ENCODE peak calls at places on chromosomes 11 and 22, in eight cellular contexts. One of them, this sample, is unnamed. For H3K27me3, the result is how much of the 10 kb centered on the place peaks cover.

GRCh38 chr11:68643576-68643975 is 40.8 kb upstream of the GAL start:
- DNase-seq in pancreas: no peak
- DNase-seq in IMR-90: peak
- DNase-seq in BE2C: no peak
- DNase-seq in H9: no peak
- DNase-seq in bronchial epithelial cell: no peak
- DNase-seq in esophagus squamous epithelium: no peak
- DNase-seq in WERI-Rb-1: no peak
- DNase-seq in this sample: no peak

GRCh38 chr11:119853581-119854360 is 124.8 kb upstream of the NECTIN1 start:
- DNase-seq in pancreas: no peak
- DNase-seq in IMR-90: no peak
- DNase-seq in BE2C: no peak
- DNase-seq in H9: no peak
- DNase-seq in bronchial epithelial cell: no peak
- DNase-seq in esophagus squamous epithelium: no peak
- DNase-seq in WERI-Rb-1: no peak
- DNase-seq in this sample: no peak

GRCh38 chr22:31944700-31945477 is 554 bp downstream of the YWHAH start:
- DNase-seq in pancreas: peak
- DNase-seq in IMR-90: no peak
- DNase-seq in BE2C: peak
- DNase-seq in H9: no peak
- DNase-seq in bronchial epithelial cell: no peak
- DNase-seq in esophagus squamous epithelium: no peak
- DNase-seq in WERI-Rb-1: peak
- DNase-seq in this sample: no peak

GRCh38 chr22:34946339-34946985 is 119.5 kb upstream of the ISX start:
- DNase-seq in pancreas: no peak
- DNase-seq in IMR-90: no peak
- DNase-seq in BE2C: no peak
- DNase-seq in H9: no peak
- DNase-seq in bronchial epithelial cell: no peak
- DNase-seq in esophagus squamous epithelium: no peak
- DNase-seq in WERI-Rb-1: no peak
- DNase-seq in this sample: no peak

GRCh38 chr22:26536056-26536761 is 23.9 kb upstream of the TFIP11 start:
- DNase-seq in pancreas: peak
- DNase-seq in IMR-90: no peak
- DNase-seq in BE2C: no peak
- DNase-seq in H9: no peak
- DNase-seq in bronchial epithelial cell: peak
- DNase-seq in esophagus squamous epithelium: no peak
- DNase-seq in WERI-Rb-1: no peak
- DNase-seq in this sample: no peak

GRCh38 chr11:109490953-109491733 is 69.2 kb downstream of the C11orf87 start:
- DNase-seq in pancreas: no peak
- DNase-seq in IMR-90: peak
- DNase-seq in BE2C: no peak
- DNase-seq in H9: no peak
- DNase-seq in bronchial epithelial cell: no peak
- DNase-seq in esophagus squamous epithelium: no peak
- DNase-seq in WERI-Rb-1: no peak
- DNase-seq in this sample: no peak

GRCh38 chr11:69666752-69667536 is 8.2 kb downstream of the LTO1 start:
- DNase-seq in pancreas: no peak
- DNase-seq in IMR-90: no peak
- DNase-seq in BE2C: no peak
- DNase-seq in H9: no peak
- DNase-seq in bronchial epithelial cell: no peak
- DNase-seq in esophagus squamous epithelium: no peak
- DNase-seq in WERI-Rb-1: peak
- DNase-seq in this sample: peak

GRCh38 chr22:46379301-46379930 is 43.9 kb downstream of the TRMU start:
- DNase-seq in pancreas: peak
- DNase-seq in IMR-90: no peak
- DNase-seq in BE2C: no peak
- DNase-seq in H9: no peak
- DNase-seq in bronchial epithelial cell: no peak
- DNase-seq in esophagus squamous epithelium: no peak
- DNase-seq in WERI-Rb-1: no peak
- DNase-seq in this sample: no peak

GRCh38 chr11:60265373-60266214 is 14.9 kb upstream of the MS4A4A start:
- DNase-seq in pancreas: no peak
- DNase-seq in IMR-90: peak
- DNase-seq in BE2C: no peak
- DNase-seq in H9: no peak
- DNase-seq in bronchial epithelial cell: peak
- DNase-seq in esophagus squamous epithelium: no peak
- DNase-seq in WERI-Rb-1: no peak
- DNase-seq in this sample: no peak

GRCh38 chr11:15727125-15727524 is 612.4 kb downstream of the INSC start:
- DNase-seq in pancreas: no peak
- DNase-seq in IMR-90: no peak
- DNase-seq in BE2C: no peak
- DNase-seq in H9: no peak
- DNase-seq in bronchial epithelial cell: no peak
- DNase-seq in esophagus squamous epithelium: no peak
- DNase-seq in WERI-Rb-1: no peak
- DNase-seq in this sample: no peak

GRCh38 chr22:46935506-46936377 is 173.3 kb downstream of the TBC1D22A start:
- DNase-seq in pancreas: no peak
- DNase-seq in IMR-90: no peak
- DNase-seq in BE2C: no peak
- DNase-seq in H9: no peak
- DNase-seq in bronchial epithelial cell: no peak
- DNase-seq in esophagus squamous epithelium: no peak
- DNase-seq in WERI-Rb-1: no peak
- DNase-seq in this sample: no peak

GRCh38 chr22:42673898-42674390 is 24.8 kb upstream of the CYB5R3 start:
- DNase-seq in pancreas: no peak
- DNase-seq in IMR-90: no peak
- DNase-seq in BE2C: no peak
- DNase-seq in H9: no peak
- DNase-seq in bronchial epithelial cell: no peak
- DNase-seq in esophagus squamous epithelium: no peak
- DNase-seq in WERI-Rb-1: no peak
- DNase-seq in this sample: no peak

GRCh38 chr11:14642453-14642852 is 1.2 kb upstream of the PDE3B start:
- DNase-seq in pancreas: no peak
- DNase-seq in IMR-90: no peak
- DNase-seq in BE2C: no peak
- DNase-seq in H9: no peak
- DNase-seq in bronchial epithelial cell: no peak
- DNase-seq in esophagus squamous epithelium: no peak
- DNase-seq in WERI-Rb-1: no peak
- DNase-seq in this sample: no peak

GRCh38 chr11:31397239-31397834 is 27.7 kb downstream of the DNAJC24 start:
- DNase-seq in pancreas: no peak
- DNase-seq in IMR-90: peak
- DNase-seq in BE2C: no peak
- DNase-seq in H9: no peak
- DNase-seq in bronchial epithelial cell: peak
- DNase-seq in esophagus squamous epithelium: no peak
- DNase-seq in WERI-Rb-1: no peak
- DNase-seq in this sample: no peak

GRCh38 chr11:60343094-60343704 is 16.1 kb downstream of the MS4A6E start:
- DNase-seq in pancreas: no peak
- DNase-seq in IMR-90: no peak
- DNase-seq in BE2C: no peak
- DNase-seq in H9: no peak
- DNase-seq in bronchial epithelial cell: peak
- DNase-seq in esophagus squamous epithelium: no peak
- DNase-seq in WERI-Rb-1: no peak
- DNase-seq in this sample: no peak

GRCh38 chr11:94740975-94741707 is 27.0 kb upstream of the AMOTL1 start:
- DNase-seq in pancreas: peak
- DNase-seq in IMR-90: peak
- DNase-seq in BE2C: peak
- DNase-seq in H9: peak
- DNase-seq in bronchial epithelial cell: peak
- DNase-seq in esophagus squamous epithelium: no peak
- DNase-seq in WERI-Rb-1: peak
- DNase-seq in this sample: peak

GRCh38 chr11:112042161-112042960 is 17.2 kb downstream of the DLAT start:
- DNase-seq in pancreas: no peak
- DNase-seq in IMR-90: peak
- DNase-seq in BE2C: no peak
- DNase-seq in H9: no peak
- DNase-seq in bronchial epithelial cell: peak
- DNase-seq in esophagus squamous epithelium: no peak
- DNase-seq in WERI-Rb-1: no peak
- DNase-seq in this sample: no peak

DNA sequence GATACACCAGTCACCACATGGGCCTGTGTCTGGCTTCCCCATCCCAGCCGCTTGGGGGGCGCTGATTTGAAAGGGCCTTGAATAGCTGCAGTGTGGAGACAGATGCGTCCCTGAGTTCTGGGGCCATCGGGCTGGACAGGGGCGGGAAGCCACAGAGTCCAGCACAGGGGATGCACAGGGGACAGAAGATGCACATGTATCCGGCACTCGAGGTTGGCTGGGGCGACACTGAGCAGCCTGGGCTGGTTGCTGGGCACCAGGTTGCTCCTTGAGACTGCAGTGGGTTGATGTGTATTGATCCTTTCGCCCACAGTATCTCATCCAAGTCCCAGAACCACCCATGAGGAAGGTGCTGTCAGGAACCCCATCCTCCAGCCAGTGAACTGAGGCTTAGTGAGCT is 99.3 kb upstream of the SYT13 start:
- DNase-seq in pancreas: no peak
- DNase-seq in IMR-90: no peak
- DNase-seq in BE2C: no peak
- DNase-seq in H9: no peak
- DNase-seq in bronchial epithelial cell: no peak
- DNase-seq in esophagus squamous epithelium: no peak
- DNase-seq in WERI-Rb-1: no peak
- DNase-seq in this sample: no peak
- H3K27me3 ChIP-seq in pancreas: under half
- H3K27me3 ChIP-seq in IMR-90: under half
- H3K27me3 ChIP-seq in BE2C: under half
- H3K27me3 ChIP-seq in H9: under half
- H3K27me3 ChIP-seq in bronchial epithelial cell: under half
- H3K27me3 ChIP-seq in esophagus squamous epithelium: under half
- H3K27me3 ChIP-seq in WERI-Rb-1: under half
- H3K27me3 ChIP-seq in this sample: under half

GRCh38 chr22:48302657-48303359 is 1524.9 kb downstream of the BRD1 start:
- DNase-seq in pancreas: no peak
- DNase-seq in IMR-90: no peak
- DNase-seq in BE2C: no peak
- DNase-seq in H9: no peak
- DNase-seq in bronchial epithelial cell: no peak
- DNase-seq in esophagus squamous epithelium: no peak
- DNase-seq in WERI-Rb-1: no peak
- DNase-seq in this sample: no peak
- H3K27me3 ChIP-seq in pancreas: under half
- H3K27me3 ChIP-seq in IMR-90: under half
- H3K27me3 ChIP-seq in BE2C: under half
- H3K27me3 ChIP-seq in H9: under half
- H3K27me3 ChIP-seq in bronchial epithelial cell: under half
- H3K27me3 ChIP-seq in esophagus squamous epithelium: under half
- H3K27me3 ChIP-seq in WERI-Rb-1: under half
- H3K27me3 ChIP-seq in this sample: under half

DNA sequence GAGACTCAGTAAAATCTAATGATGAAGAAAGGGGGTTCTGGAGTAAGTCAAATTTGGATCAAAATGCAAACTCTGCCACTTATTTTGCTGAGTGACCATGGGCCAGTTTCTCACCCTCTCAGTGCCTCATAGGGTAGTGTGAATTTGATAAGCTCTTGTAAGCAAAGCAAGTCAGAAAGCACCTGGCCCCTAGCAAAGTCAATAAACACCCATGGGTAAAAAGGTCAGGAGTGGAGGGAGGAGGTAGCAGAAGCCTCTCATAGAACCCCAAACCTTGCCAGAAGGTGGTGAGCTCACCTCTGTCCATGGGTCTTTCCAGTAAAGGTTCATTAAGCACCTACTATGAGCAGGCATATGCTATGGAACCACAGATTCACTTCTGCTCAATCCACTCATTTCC is 18.5 kb upstream of the CACNG2 start:
- DNase-seq in pancreas: no peak
- DNase-seq in IMR-90: no peak
- DNase-seq in BE2C: no peak
- DNase-seq in H9: no peak
- DNase-seq in bronchial epithelial cell: no peak
- DNase-seq in esophagus squamous epithelium: no peak
- DNase-seq in WERI-Rb-1: no peak
- DNase-seq in this sample: no peak
- H3K27me3 ChIP-seq in pancreas: under half
- H3K27me3 ChIP-seq in IMR-90: half or more
- H3K27me3 ChIP-seq in BE2C: under half
- H3K27me3 ChIP-seq in H9: under half
- H3K27me3 ChIP-seq in bronchial epithelial cell: under half
- H3K27me3 ChIP-seq in esophagus squamous epithelium: half or more
- H3K27me3 ChIP-seq in WERI-Rb-1: half or more
- H3K27me3 ChIP-seq in this sample: under half

GRCh38 chr22:45008853-45009751 is 703 bp downstream of the PHF21B start:
- DNase-seq in pancreas: no peak
- DNase-seq in IMR-90: no peak
- DNase-seq in BE2C: peak
- DNase-seq in H9: no peak
- DNase-seq in bronchial epithelial cell: no peak
- DNase-seq in esophagus squamous epithelium: no peak
- DNase-seq in WERI-Rb-1: peak
- DNase-seq in this sample: no peak

GRCh38 chr22:45014658-45015057 is 4.9 kb upstream of the PHF21B start:
- DNase-seq in pancreas: no peak
- DNase-seq in IMR-90: no peak
- DNase-seq in BE2C: no peak
- DNase-seq in H9: peak
- DNase-seq in bronchial epithelial cell: no peak
- DNase-seq in esophagus squamous epithelium: no peak
- DNase-seq in WERI-Rb-1: peak
- DNase-seq in this sample: no peak

GRCh38 chr22:45009881-45010531 is at the start of gene PHF21B:
- DNase-seq in pancreas: no peak
- DNase-seq in IMR-90: peak
- DNase-seq in BE2C: peak
- DNase-seq in H9: peak
- DNase-seq in bronchial epithelial cell: no peak
- DNase-seq in esophagus squamous epithelium: no peak
- DNase-seq in WERI-Rb-1: peak
- DNase-seq in this sample: peak

GRCh38 chr22:45010532-45010900 is 711 bp upstream of the PHF21B start:
- DNase-seq in pancreas: no peak
- DNase-seq in IMR-90: no peak
- DNase-seq in BE2C: peak
- DNase-seq in H9: no peak
- DNase-seq in bronchial epithelial cell: no peak
- DNase-seq in esophagus squamous epithelium: no peak
- DNase-seq in WERI-Rb-1: no peak
- DNase-seq in this sample: no peak

DNA sequence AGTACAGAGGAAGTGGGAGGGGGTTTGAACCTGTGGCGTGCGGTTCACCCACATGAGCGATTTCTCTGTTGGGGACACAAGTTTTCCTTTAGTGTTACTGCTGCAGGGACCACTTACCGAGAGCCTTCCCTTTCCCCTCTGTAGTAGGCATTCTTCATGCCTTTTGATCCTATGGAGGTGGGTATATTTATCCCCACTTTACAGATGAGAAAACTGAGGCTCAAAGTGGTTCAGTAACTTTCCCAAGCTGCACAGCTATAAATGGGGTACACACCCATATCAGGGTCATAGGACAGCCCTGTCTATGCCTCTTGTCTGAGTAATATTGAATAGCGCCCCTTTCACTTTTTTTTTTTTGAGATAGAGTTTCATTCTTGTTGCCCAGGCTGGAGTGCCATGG is 3.3 kb upstream of the PHF21B start:
- DNase-seq in pancreas: no peak
- DNase-seq in IMR-90: no peak
- DNase-seq in BE2C: no peak
- DNase-seq in H9: no peak
- DNase-seq in bronchial epithelial cell: no peak
- DNase-seq in esophagus squamous epithelium: no peak
- DNase-seq in WERI-Rb-1: no peak
- DNase-seq in this sample: no peak
- H3K27me3 ChIP-seq in pancreas: under half
- H3K27me3 ChIP-seq in IMR-90: half or more
- H3K27me3 ChIP-seq in BE2C: under half
- H3K27me3 ChIP-seq in H9: under half
- H3K27me3 ChIP-seq in bronchial epithelial cell: under half
- H3K27me3 ChIP-seq in esophagus squamous epithelium: half or more
- H3K27me3 ChIP-seq in WERI-Rb-1: under half
- H3K27me3 ChIP-seq in this sample: under half

This sample was measured in uterus.